ENCODE peak calls at places on chromosomes 6 and 20, in six cellular contexts. One of them, this sample, is unnamed.

GRCh38 chr20:37680420-37680819 is 13.4 kb upstream of the CTNNBL1 start:
- DNase-seq in IMR-90: no peak
- DNase-seq in NCI-H1436: no peak
- DNase-seq in NCI-H2029 treated with DMSO at 0.1 percent for 48 hours: no peak
- DNase-seq in fibroblast of pulmonary artery: no peak
- DNase-seq in activated T-cell treated with anti-CD3 and anti-CD28 coated beads, Interleukin-2, amount 50 U/mL, for 72 hours: no peak
- DNase-seq in this sample: no peak

GRCh38 chr20:24694727-24695528 is 225.5 kb downstream of the SYNDIG1 start:
- DNase-seq in NCI-H2029 treated with DMSO at 0.1 percent for 48 hours: no peak
- DNase-seq in NCI-H1436: no peak
- DNase-seq in activated T-cell treated with anti-CD3 and anti-CD28 coated beads, Interleukin-2, amount 50 U/mL, for 72 hours: no peak
- DNase-seq in fibroblast of pulmonary artery: no peak
- DNase-seq in IMR-90: no peak
- DNase-seq in this sample: no peak

GRCh38 chr6:16158943-16159557 is 30.2 kb downstream of the MYLIP start:
- DNase-seq in fibroblast of pulmonary artery: no peak
- DNase-seq in NCI-H1436: no peak
- DNase-seq in IMR-90: no peak
- DNase-seq in NCI-H2029 treated with DMSO at 0.1 percent for 48 hours: no peak
- DNase-seq in activated T-cell treated with anti-CD3 and anti-CD28 coated beads, Interleukin-2, amount 50 U/mL, for 72 hours: no peak
- DNase-seq in this sample: no peak

GRCh38 chr20:47950103-47950502 is 164.8 kb upstream of the SULF2 start:
- DNase-seq in NCI-H1436: no peak
- DNase-seq in activated T-cell treated with anti-CD3 and anti-CD28 coated beads, Interleukin-2, amount 50 U/mL, for 72 hours: no peak
- DNase-seq in IMR-90: no peak
- DNase-seq in fibroblast of pulmonary artery: peak
- DNase-seq in NCI-H2029 treated with DMSO at 0.1 percent for 48 hours: no peak
- DNase-seq in this sample: no peak

GRCh38 chr20:50447102-50447804 is 62.9 kb upstream of the PTPN1 start:
- DNase-seq in fibroblast of pulmonary artery: no peak
- DNase-seq in NCI-H2029 treated with DMSO at 0.1 percent for 48 hours: no peak
- DNase-seq in activated T-cell treated with anti-CD3 and anti-CD28 coated beads, Interleukin-2, amount 50 U/mL, for 72 hours: no peak
- DNase-seq in NCI-H1436: no peak
- DNase-seq in IMR-90: no peak
- DNase-seq in this sample: no peak

GRCh38 chr6:85561750-85562357 is 31.8 kb downstream of the SNX14 start:
- DNase-seq in fibroblast of pulmonary artery: peak
- DNase-seq in NCI-H2029 treated with DMSO at 0.1 percent for 48 hours: no peak
- DNase-seq in IMR-90: peak
- DNase-seq in activated T-cell treated with anti-CD3 and anti-CD28 coated beads, Interleukin-2, amount 50 U/mL, for 72 hours: no peak
- DNase-seq in NCI-H1436: no peak
- DNase-seq in this sample: no peak

GRCh38 chr6:16205377-16206144 is 32.8 kb upstream of the GMPR start:
- DNase-seq in IMR-90: peak
- DNase-seq in fibroblast of pulmonary artery: peak
- DNase-seq in activated T-cell treated with anti-CD3 and anti-CD28 coated beads, Interleukin-2, amount 50 U/mL, for 72 hours: no peak
- DNase-seq in NCI-H1436: no peak
- DNase-seq in NCI-H2029 treated with DMSO at 0.1 percent for 48 hours: no peak
- DNase-seq in this sample: peak

GRCh38 chr6:159726196-159726917 is 949 bp upstream of the WTAP start:
- DNase-seq in NCI-H1436: no peak
- DNase-seq in NCI-H2029 treated with DMSO at 0.1 percent for 48 hours: peak
- DNase-seq in fibroblast of pulmonary artery: no peak
- DNase-seq in activated T-cell treated with anti-CD3 and anti-CD28 coated beads, Interleukin-2, amount 50 U/mL, for 72 hours: no peak
- DNase-seq in IMR-90: no peak
- DNase-seq in this sample: no peak

GRCh38 chr6:157964139-157964538 is 17.5 kb upstream of the SYNJ2 start:
- DNase-seq in activated T-cell treated with anti-CD3 and anti-CD28 coated beads, Interleukin-2, amount 50 U/mL, for 72 hours: no peak
- DNase-seq in NCI-H1436: no peak
- DNase-seq in IMR-90: peak
- DNase-seq in NCI-H2029 treated with DMSO at 0.1 percent for 48 hours: peak
- DNase-seq in fibroblast of pulmonary artery: no peak
- DNase-seq in this sample: no peak

This sample was measured in NCI-H2081.